ENCODE peak calls at places on chromosomes 6 and 20, in eight cellular contexts. Z is brain microvascular endothelial cell, R is A549, K is cardiac fibroblast, X is WTC11, E is cardiac muscle cell, V is lung, T is dorsolateral prefrontal cortex. D is an unnamed sample.
A peak's percentile ranks its signal among the peaks of the same experiment; 100 is the strongest.

GRCh38 chr6:53673138-53673801 is 7.7 kb upstream of the KLHL31 start:
- DNase-seq in Z (peak; percentile 86), R (peak; percentile 21), K (peak; percentile 84), X (no peak), E (peak; percentile 80), V (no peak), T (no peak), D (peak; percentile 90)

GRCh38 chr6:11096109-11096508 is 2.5 kb downstream of the SMIM13 start:
- DNase-seq in Z (peak; percentile 72), R (peak; percentile 53), K (peak; percentile 79), X (peak; percentile 27), E (peak; percentile 90), V (no peak), T (no peak), D (peak; percentile 93)

GRCh38 chr6:84774174-84775158 is 10.1 kb upstream of the TBX18 start:
- DNase-seq in Z (peak; percentile 62), R (peak; percentile 41), K (peak; percentile 74), X (peak; percentile 81), E (peak; percentile 84), V (no peak), T (no peak), D (peak; percentile 77)

GRCh38 chr6:121800047-121800446 is 364.6 kb downstream of the GJA1 start:
- DNase-seq in Z (no peak), R (no peak), K (peak; percentile 49), X (no peak), E (no peak), V (no peak), T (no peak), D (peak; percentile 18)

GRCh38 chr6:13453771-13454251 is 33.6 kb downstream of the GFOD1 start:
- DNase-seq in Z (peak; percentile 23), R (peak; percentile 6), K (peak; percentile 83), X (no peak), E (peak; percentile 32), V (no peak), T (no peak), D (no peak)

GRCh38 chr6:132300323-132300949 is 100.8 kb downstream of the MOXD1 start:
- DNase-seq in Z (peak; percentile 63), R (peak; percentile 16), K (peak; percentile 83), X (peak; percentile 41), E (peak; percentile 77), V (no peak), T (no peak), D (peak; percentile 85)

GRCh38 chr6:142856857-142857608 is 87.9 kb downstream of the HIVEP2 start:
- DNase-seq in Z (no peak), R (no peak), K (no peak), X (no peak), E (no peak), V (no peak), T (no peak), D (no peak)

GRCh38 chr6:5718231-5718947 is 288.3 kb downstream of the NRN1 start:
- DNase-seq in Z (no peak), R (no peak), K (no peak), X (no peak), E (no peak), V (no peak), T (no peak), D (no peak)

GRCh38 chr6:167576798-167577528 is 249.7 kb upstream of the AFDN start:
- DNase-seq in Z (no peak), R (no peak), K (no peak), X (no peak), E (no peak), V (no peak), T (no peak), D (no peak)

GRCh38 chr6:143397229-143398222 is 53.0 kb downstream of the ADAT2 start:
- DNase-seq in Z (peak; percentile 66), R (peak; percentile 22), K (peak; percentile 94), X (peak; percentile 38), E (peak; percentile 94), V (peak; percentile 85), T (no peak), D (peak; percentile 76)

GRCh38 chr6:48826884-48827701 is 636.0 kb downstream of the MMUT start:
- DNase-seq in Z (peak; percentile 98), R (peak; percentile 50), K (peak; percentile 99), X (no peak), E (peak; percentile 89), V (no peak), T (no peak), D (peak; percentile 89)

GRCh38 chr6:27209659-27210269 is 37.7 kb upstream of the PRSS16 start:
- DNase-seq in Z (peak; percentile 21), R (no peak), K (peak; percentile 40), X (peak; percentile 45), E (no peak), V (no peak), T (no peak), D (peak; percentile 4)

GRCh38 chr6:125983246-125983945 is 2.9 kb upstream of the TRMT11 start:
- DNase-seq in Z (peak; percentile 62), R (no peak), K (peak; percentile 74), X (no peak), E (peak; percentile 62), V (no peak), T (no peak), D (peak; percentile 75)

GRCh38 chr20:18566892-18567738 is at the start of gene SMIM26:
- DNase-seq in Z (peak; percentile 85), R (peak; percentile 98), K (peak; percentile 88), X (peak; percentile 88), E (peak; percentile 91), V (peak; percentile 95), T (peak; percentile 82), D (peak; percentile 94)

GRCh38 chr20:62239278-62239879 is 1.1 kb downstream of the OSBPL2 start:
- DNase-seq in Z (no peak), R (no peak), K (no peak), X (no peak), E (no peak), V (no peak), T (no peak), D (peak; percentile 9)

GRCh38 chr6:15077964-15078363 is 167.9 kb upstream of the JARID2 start:
- DNase-seq in Z (no peak), R (no peak), K (no peak), X (peak; percentile 87), E (no peak), V (no peak), T (no peak), D (no peak)

GRCh38 chr6:144912474-144912873 is 627.3 kb downstream of the UTRN start:
- DNase-seq in Z (peak; percentile 38), R (no peak), K (peak; percentile 66), X (no peak), E (peak; percentile 51), V (no peak), T (no peak), D (peak; percentile 76)

GRCh38 chr6:133991096-133991593 is 38.1 kb downstream of the TBPL1 start:
- DNase-seq in Z (peak; percentile 65), R (no peak), K (peak; percentile 77), X (no peak), E (peak; percentile 71), V (no peak), T (no peak), D (peak; percentile 83)

DNA sequence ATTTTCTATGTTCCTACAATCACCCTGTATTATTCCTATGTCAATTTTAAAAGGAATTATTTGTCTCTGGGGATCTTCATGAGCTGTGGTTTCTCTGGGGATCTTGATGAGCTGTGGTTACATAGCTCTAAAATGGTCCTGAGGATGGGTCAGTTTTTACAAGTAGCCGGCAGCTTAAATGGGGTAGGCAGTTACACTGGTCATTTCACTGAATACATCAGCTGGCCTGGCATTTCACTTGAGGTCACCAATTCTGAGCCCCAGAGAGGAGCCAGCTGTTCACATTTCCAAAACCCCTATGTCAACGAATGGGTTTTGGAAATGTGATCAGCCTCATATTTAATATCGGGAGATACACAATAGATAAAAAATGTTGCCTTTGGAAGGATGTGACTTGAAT is 652.5 kb upstream of the FLRT3 start:
- DNase-seq in Z (no peak), R (no peak), K (no peak), X (no peak), E (no peak), V (no peak), T (no peak), D (no peak)
- TF ChIP-seq CTCF in Z (no peak), R (no peak), K (no peak), X (no peak), E (no peak), V (no peak), T (no peak), D (no peak)

DNA sequence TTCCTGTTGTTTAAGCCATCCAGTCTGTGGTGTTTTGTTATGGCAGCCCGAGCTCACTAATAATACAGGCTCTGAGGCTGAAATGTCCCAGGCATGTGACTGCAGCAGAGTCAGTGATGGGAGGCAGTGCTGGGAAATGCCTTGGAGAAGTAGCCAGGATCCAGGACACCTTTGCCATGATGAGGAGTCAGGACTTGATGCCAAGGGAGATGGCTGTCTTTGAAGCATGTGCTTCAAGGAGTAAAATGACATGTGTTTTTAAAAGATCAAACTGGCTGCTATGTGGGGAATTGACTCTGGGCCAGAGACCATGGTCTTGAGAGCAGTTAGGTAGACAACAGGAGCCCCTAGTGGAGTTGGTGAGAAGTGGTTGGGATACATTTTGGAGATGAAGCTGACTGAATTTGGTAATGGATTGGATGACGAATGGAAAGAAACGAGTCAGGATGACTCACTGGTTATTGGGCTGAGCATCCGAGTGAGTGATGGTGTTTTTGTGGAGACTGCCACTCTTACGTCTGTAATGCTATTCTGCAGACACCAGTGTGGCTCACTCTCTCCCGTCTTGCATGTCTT is 322.2 kb downstream of the PLCB1 start:
- DNase-seq in Z (peak; percentile 97), R (peak; percentile 10), K (peak; percentile 98), X (no peak), E (peak; percentile 93), V (no peak), T (no peak), D (peak; percentile 92)
- TF ChIP-seq CTCF in Z (peak; percentile 82), R (no peak), K (peak; percentile 71), X (peak; percentile 27), E (peak; percentile 70), V (no peak), T (no peak), D (peak; percentile 75)

GRCh38 chr20:953742-954141 is 37.6 kb upstream of the ANGPT4 start:
- DNase-seq in Z (no peak), R (peak; percentile 22), K (peak; percentile 4), X (peak; percentile 46), E (peak; percentile 14), V (no peak), T (no peak), D (peak; percentile 7)
- TF ChIP-seq CTCF in Z (peak; percentile 41), R (peak; percentile 15), K (peak; percentile 13), X (no peak), E (peak; percentile 48), V (no peak), T (no peak), D (peak; percentile 49)

GRCh38 chr20:41570552-41570951 is 47.6 kb downstream of the CHD6 start:
- DNase-seq in Z (no peak), R (no peak), K (no peak), X (no peak), E (no peak), V (no peak), T (no peak), D (peak; percentile 9)

GRCh38 chr20:41571006-41571405 is 47.2 kb downstream of the CHD6 start:
- DNase-seq in Z (no peak), R (no peak), K (no peak), X (no peak), E (no peak), V (no peak), T (no peak), D (no peak)

GRCh38 chr20:41573955-41574354 is 44.2 kb downstream of the CHD6 start:
- DNase-seq in Z (no peak), R (no peak), K (no peak), X (no peak), E (no peak), V (no peak), T (no peak), D (no peak)

GRCh38 chr20:41574802-41575389 is 43.3 kb downstream of the CHD6 start:
- DNase-seq in Z (no peak), R (no peak), K (no peak), X (no peak), E (no peak), V (no peak), T (no peak), D (no peak)

GRCh38 chr20:41572010-41572572 is 46.1 kb downstream of the CHD6 start:
- DNase-seq in Z (no peak), R (no peak), K (no peak), X (peak; percentile 38), E (peak; percentile 24), V (no peak), T (no peak), D (peak; percentile 17)
- TF ChIP-seq CTCF in Z (peak; percentile 66), R (no peak), K (no peak), X (peak; percentile 28), E (peak; percentile 36), V (no peak), T (no peak), D (peak; percentile 53)

D was measured in choroid plexus epithelial cell.